ENCODE peak calls at places on chromosome 14, in five cellular contexts. One of them, this sample, is unnamed.

GRCh38 chr14:45085004-45085403 is 1.1 kb downstream of the PRPF39 start:
- DNase-seq in HEK293T: no peak
- DNase-seq in NT2/D1: no peak
- DNase-seq in H1: no peak
- DNase-seq in HepG2: peak; percentile 31
- DNase-seq in this sample: no peak

GRCh38 chr14:103418508-103418818 is 33.2 kb downstream of the MARK3 start:
- DNase-seq in HEK293T: no peak
- DNase-seq in NT2/D1: no peak
- DNase-seq in H1: no peak
- DNase-seq in HepG2: no peak
- DNase-seq in this sample: no peak

GRCh38 chr14:81509838-81510452 is 23.7 kb downstream of the SEL1L start:
- DNase-seq in HEK293T: peak; percentile 33
- DNase-seq in NT2/D1: no peak
- DNase-seq in H1: no peak
- DNase-seq in HepG2: no peak
- DNase-seq in this sample: no peak

GRCh38 chr14:36773558-36773957 is 111.9 kb downstream of the PAX9 start:
- DNase-seq in HEK293T: no peak
- DNase-seq in NT2/D1: no peak
- DNase-seq in H1: no peak
- DNase-seq in HepG2: no peak
- DNase-seq in this sample: no peak

GRCh38 chr14:98014851-98015615 is 1217.9 kb downstream of the VRK1 start:
- DNase-seq in HEK293T: no peak
- DNase-seq in NT2/D1: no peak
- DNase-seq in H1: no peak
- DNase-seq in HepG2: no peak
- DNase-seq in this sample: no peak

GRCh38 chr14:103111297-103111981 is 11.8 kb upstream of the TNFAIP2 start:
- DNase-seq in HEK293T: no peak
- DNase-seq in NT2/D1: no peak
- DNase-seq in H1: no peak
- DNase-seq in HepG2: no peak
- DNase-seq in this sample: no peak

GRCh38 chr14:63465347-63465746 is 77.8 kb downstream of the PPP2R5E start:
- DNase-seq in HEK293T: no peak
- DNase-seq in NT2/D1: no peak
- DNase-seq in H1: no peak
- DNase-seq in HepG2: no peak
- DNase-seq in this sample: no peak

GRCh38 chr14:87874676-87875075 is 118.3 kb downstream of the GALC start:
- DNase-seq in HEK293T: no peak
- DNase-seq in NT2/D1: no peak
- DNase-seq in H1: no peak
- DNase-seq in HepG2: no peak
- DNase-seq in this sample: no peak

GRCh38 chr14:67440513-67440912 is 28.5 kb upstream of the PLEK2 start:
- DNase-seq in HEK293T: no peak
- DNase-seq in NT2/D1: no peak
- DNase-seq in H1: no peak
- DNase-seq in HepG2: no peak
- DNase-seq in this sample: no peak

GRCh38 chr14:52338282-52338681 is 24.2 kb downstream of the PTGER2 start:
- DNase-seq in HEK293T: no peak
- DNase-seq in NT2/D1: no peak
- DNase-seq in H1: no peak
- DNase-seq in HepG2: peak; percentile 10
- DNase-seq in this sample: no peak

GRCh38 chr14:51167587-51168219 is 72.3 kb upstream of the TMX1 start:
- DNase-seq in HEK293T: no peak
- DNase-seq in NT2/D1: no peak
- DNase-seq in H1: no peak
- DNase-seq in HepG2: no peak
- DNase-seq in this sample: no peak

DNA sequence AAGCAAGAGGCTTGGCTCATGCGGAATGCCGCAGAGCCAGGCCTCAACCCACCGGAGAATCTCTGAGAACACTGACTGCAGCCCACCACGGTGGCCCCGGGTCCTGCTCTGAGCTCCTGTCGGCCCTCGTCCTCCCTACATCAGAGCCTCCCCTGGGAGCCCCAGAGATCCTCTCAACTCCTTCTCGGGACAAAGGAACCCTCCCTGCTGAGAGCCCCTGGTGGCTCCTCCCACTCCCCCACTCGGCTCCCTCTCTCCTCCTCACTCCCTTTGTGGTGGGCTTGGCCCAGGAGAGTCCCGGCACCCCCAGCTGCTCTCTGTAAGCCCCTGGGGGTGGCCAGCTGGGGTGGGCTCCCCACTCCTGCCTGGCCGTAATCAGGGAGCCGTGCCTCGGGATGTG is 11.1 kb upstream of the INF2 start:
- DNase-seq in HEK293T: no peak
- DNase-seq in NT2/D1: no peak
- DNase-seq in H1: no peak
- DNase-seq in HepG2: no peak
- DNase-seq in this sample: no peak
- TF ChIP-seq SUZ12 in HEK293T: no peak
- TF ChIP-seq SUZ12 in NT2/D1: no peak
- TF ChIP-seq SUZ12 in H1: no peak
- TF ChIP-seq SUZ12 in HepG2: no peak
- TF ChIP-seq SUZ12 in this sample: no peak

DNA sequence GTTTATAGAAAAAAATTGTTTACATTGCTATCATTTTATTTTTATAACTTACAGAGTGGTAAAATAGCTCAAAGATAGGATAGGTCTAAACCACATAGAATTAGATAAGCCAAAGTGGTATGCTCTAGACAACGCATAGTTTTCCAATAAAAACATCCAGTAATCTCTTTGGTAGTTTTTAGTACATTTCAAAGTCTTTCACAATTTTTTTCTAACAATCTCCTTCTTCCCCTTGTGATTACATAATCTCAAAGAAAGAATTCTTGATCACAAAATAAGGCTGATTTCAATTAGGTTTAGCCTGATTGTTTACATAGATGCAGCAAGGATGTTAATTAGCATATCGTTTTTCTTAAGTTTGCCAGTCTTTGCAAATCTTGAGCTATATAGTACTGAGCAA is 460.0 kb downstream of the FUT8 start:
- DNase-seq in HEK293T: no peak
- DNase-seq in NT2/D1: no peak
- DNase-seq in H1: no peak
- DNase-seq in HepG2: no peak
- DNase-seq in this sample: no peak
- TF ChIP-seq SUZ12 in HEK293T: no peak
- TF ChIP-seq SUZ12 in NT2/D1: no peak
- TF ChIP-seq SUZ12 in H1: no peak
- TF ChIP-seq SUZ12 in HepG2: no peak
- TF ChIP-seq SUZ12 in this sample: no peak

DNA sequence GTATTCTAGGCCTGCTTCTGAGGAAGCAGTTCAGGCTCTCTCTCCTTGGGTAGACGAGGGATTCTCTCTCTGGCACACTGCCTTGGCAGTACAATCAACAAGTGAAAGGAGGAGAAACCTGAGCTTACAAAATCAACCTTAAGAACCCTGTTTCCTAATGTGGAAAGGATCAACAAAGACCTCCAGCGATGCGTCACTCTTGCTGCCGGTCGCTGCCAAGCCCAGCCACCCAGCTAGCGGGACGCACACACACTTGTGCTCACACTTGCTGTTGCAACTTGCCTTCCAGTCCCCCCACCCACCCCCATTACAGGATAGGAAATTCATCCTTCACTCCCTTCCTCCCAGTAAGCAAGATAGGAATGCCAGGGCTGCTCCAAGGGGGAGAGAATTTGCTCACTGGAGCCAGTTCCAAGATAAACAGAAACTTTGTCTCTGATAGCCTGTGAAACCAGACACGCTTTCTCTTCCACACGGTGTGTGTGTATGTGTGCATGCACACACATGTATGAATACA is 144.3 kb downstream of the BCL11B start:
- DNase-seq in HEK293T: peak; percentile 4
- DNase-seq in NT2/D1: no peak
- DNase-seq in H1: no peak
- DNase-seq in HepG2: no peak
- DNase-seq in this sample: no peak
- TF ChIP-seq SUZ12 in HEK293T: no peak
- TF ChIP-seq SUZ12 in NT2/D1: no peak
- TF ChIP-seq SUZ12 in H1: no peak
- TF ChIP-seq SUZ12 in HepG2: no peak
- TF ChIP-seq SUZ12 in this sample: no peak

GRCh38 chr14:71524321-71524982 is 407.8 kb upstream of the RGS6 start:
- DNase-seq in HEK293T: no peak
- DNase-seq in NT2/D1: no peak
- DNase-seq in H1: no peak
- DNase-seq in HepG2: no peak
- DNase-seq in this sample: peak; percentile 64
- TF ChIP-seq SUZ12 in HEK293T: no peak
- TF ChIP-seq SUZ12 in NT2/D1: no peak
- TF ChIP-seq SUZ12 in H1: no peak
- TF ChIP-seq SUZ12 in HepG2: no peak
- TF ChIP-seq SUZ12 in this sample: no peak

GRCh38 chr14:99756796-99757195 is 36.4 kb upstream of the EML1 start:
- DNase-seq in HEK293T: no peak
- DNase-seq in NT2/D1: no peak
- DNase-seq in H1: no peak
- DNase-seq in HepG2: no peak
- DNase-seq in this sample: no peak
- TF ChIP-seq SUZ12 in HEK293T: no peak
- TF ChIP-seq SUZ12 in NT2/D1: no peak
- TF ChIP-seq SUZ12 in H1: no peak
- TF ChIP-seq SUZ12 in HepG2: no peak
- TF ChIP-seq SUZ12 in this sample: no peak

DNA sequence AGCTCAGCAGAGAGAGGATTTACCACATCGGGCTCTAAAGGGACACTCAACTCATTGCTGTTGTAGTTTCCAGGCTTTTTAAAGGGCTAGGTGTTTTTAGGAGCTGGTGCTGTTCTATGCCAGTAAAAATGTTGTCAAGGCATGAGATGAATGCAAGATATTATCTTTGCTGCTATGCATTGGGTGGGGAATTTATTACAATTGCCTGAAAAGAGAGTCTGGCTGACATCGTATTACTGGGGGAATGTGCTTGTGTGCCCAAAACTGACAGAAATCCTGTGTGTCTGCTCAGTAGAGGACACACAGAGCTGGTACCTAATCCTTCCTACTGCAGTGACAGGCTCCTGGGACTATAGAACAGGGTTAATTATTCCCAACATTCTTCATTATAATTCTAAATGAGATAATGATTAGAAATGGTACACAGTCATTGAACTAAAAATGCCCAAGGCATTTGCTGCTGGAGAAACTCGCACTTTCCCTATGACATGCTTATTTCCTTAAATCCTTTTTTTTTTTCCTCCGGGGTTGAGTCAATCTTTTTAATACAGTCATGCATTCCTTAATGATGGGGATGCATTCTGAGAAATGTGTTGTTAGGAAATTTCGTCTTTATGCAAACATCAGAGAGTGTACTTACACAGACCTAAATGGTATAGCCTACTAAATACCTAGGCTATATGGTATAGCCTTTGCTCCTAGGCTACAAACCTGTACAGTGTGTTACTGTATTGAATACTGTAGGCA is 30.0 kb upstream of the DACT1 start:
- DNase-seq in HEK293T: no peak
- DNase-seq in NT2/D1: no peak
- DNase-seq in H1: no peak
- DNase-seq in HepG2: no peak
- DNase-seq in this sample: no peak
- TF ChIP-seq SUZ12 in HEK293T: no peak
- TF ChIP-seq SUZ12 in NT2/D1: no peak
- TF ChIP-seq SUZ12 in H1: no peak
- TF ChIP-seq SUZ12 in HepG2: no peak
- TF ChIP-seq SUZ12 in this sample: no peak

DNA sequence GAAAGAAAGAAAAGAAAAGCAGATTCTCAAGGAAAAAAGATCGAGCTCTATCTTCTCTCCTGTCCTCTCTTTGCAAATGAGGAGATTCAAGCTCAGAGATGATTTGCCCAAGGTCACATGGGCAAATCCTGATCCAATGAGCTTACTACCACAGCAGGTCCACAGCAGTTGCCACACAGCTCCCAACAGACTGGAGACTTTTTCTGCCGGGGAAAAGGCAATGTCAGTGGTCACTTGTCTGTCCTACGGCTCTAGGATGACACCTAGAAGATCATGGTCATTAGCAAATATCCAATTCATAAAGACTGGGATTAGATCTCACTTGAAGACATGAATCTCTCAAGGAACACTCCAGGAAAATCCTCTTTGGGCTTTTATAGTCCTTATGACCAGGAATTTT is 58.8 kb downstream of the TTC7B start:
- DNase-seq in HEK293T: no peak
- DNase-seq in NT2/D1: no peak
- DNase-seq in H1: no peak
- DNase-seq in HepG2: no peak
- DNase-seq in this sample: no peak
- TF ChIP-seq SUZ12 in HEK293T: no peak
- TF ChIP-seq SUZ12 in NT2/D1: no peak
- TF ChIP-seq SUZ12 in H1: no peak
- TF ChIP-seq SUZ12 in HepG2: no peak
- TF ChIP-seq SUZ12 in this sample: no peak

GRCh38 chr14:76450476-76450875 is 74.5 kb downstream of the ESRRB start:
- DNase-seq in HEK293T: no peak
- DNase-seq in NT2/D1: no peak
- DNase-seq in H1: no peak
- DNase-seq in HepG2: no peak
- DNase-seq in this sample: no peak

GRCh38 chr14:76456891-76457586 is 81.1 kb downstream of the ESRRB start:
- DNase-seq in HEK293T: no peak
- DNase-seq in NT2/D1: no peak
- DNase-seq in H1: no peak
- DNase-seq in HepG2: no peak
- DNase-seq in this sample: no peak

GRCh38 chr14:76461886-76462285 is 85.9 kb downstream of the ESRRB start:
- DNase-seq in HEK293T: no peak
- DNase-seq in NT2/D1: no peak
- DNase-seq in H1: no peak
- DNase-seq in HepG2: no peak
- DNase-seq in this sample: no peak

DNA sequence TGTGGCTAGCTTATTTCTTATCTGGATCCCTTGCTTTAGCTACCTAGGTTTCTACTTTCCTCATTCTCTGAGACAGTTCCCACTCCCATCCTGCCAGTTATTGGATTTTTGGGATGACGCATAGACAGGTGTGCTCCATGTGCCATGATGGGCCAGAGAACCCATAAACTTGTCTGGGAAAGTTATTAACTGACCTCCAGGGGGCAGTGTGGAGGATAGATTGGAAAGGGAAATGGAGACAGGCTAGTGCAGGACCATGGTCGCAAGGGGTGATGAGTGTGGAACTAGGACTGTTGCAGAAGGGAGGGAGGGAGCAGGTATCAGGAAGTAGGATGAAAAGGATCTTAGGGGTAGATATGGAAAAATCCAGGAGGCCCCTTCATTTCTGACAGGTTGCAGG is 80.3 kb downstream of the ESRRB start:
- DNase-seq in HEK293T: peak; percentile 71
- DNase-seq in NT2/D1: peak; percentile 32
- DNase-seq in H1: no peak
- DNase-seq in HepG2: peak; percentile 18
- DNase-seq in this sample: peak; percentile 7
- TF ChIP-seq SUZ12 in HEK293T: no peak
- TF ChIP-seq SUZ12 in NT2/D1: no peak
- TF ChIP-seq SUZ12 in H1: no peak
- TF ChIP-seq SUZ12 in HepG2: no peak
- TF ChIP-seq SUZ12 in this sample: no peak

GRCh38 chr14:68945585-68946289 is 33.4 kb downstream of the ACTN1 start:
- DNase-seq in HEK293T: no peak
- DNase-seq in NT2/D1: no peak
- DNase-seq in H1: no peak
- DNase-seq in HepG2: peak; percentile 72
- DNase-seq in this sample: no peak
- TF ChIP-seq SUZ12 in HEK293T: no peak
- TF ChIP-seq SUZ12 in NT2/D1: no peak
- TF ChIP-seq SUZ12 in H1: no peak
- TF ChIP-seq SUZ12 in HepG2: no peak
- TF ChIP-seq SUZ12 in this sample: no peak

This sample was measured in GM12878.